ENCODE peak calls at places on chromosomes 13 and 19, in six cellular contexts. One of them, this sample, is unnamed.

GRCh38 chr13:74907788-74908187 is 574.2 kb downstream of the TBC1D4 start:
- DNase-seq in left lung: no peak
- DNase-seq in lower lobe of right lung: no peak
- DNase-seq in suprapubic skin: no peak
- DNase-seq in ovary: no peak
- DNase-seq in mammary epithelial cell: no peak
- DNase-seq in this sample: no peak

GRCh38 chr13:103157034-103157433 is 90.8 kb upstream of the SLC10A2 start:
- DNase-seq in suprapubic skin: no peak
- DNase-seq in mammary epithelial cell: peak; percentile 89
- DNase-seq in ovary: no peak
- DNase-seq in lower lobe of right lung: no peak
- DNase-seq in left lung: no peak
- DNase-seq in this sample: no peak

GRCh38 chr13:33087091-33087490 is 70.9 kb downstream of the KL start:
- DNase-seq in mammary epithelial cell: no peak
- DNase-seq in suprapubic skin: no peak
- DNase-seq in ovary: no peak
- DNase-seq in lower lobe of right lung: no peak
- DNase-seq in left lung: no peak
- DNase-seq in this sample: no peak

GRCh38 chr19:15300533-15301194 is 31.7 kb downstream of the BRD4 start:
- DNase-seq in ovary: no peak
- DNase-seq in left lung: no peak
- DNase-seq in mammary epithelial cell: no peak
- DNase-seq in suprapubic skin: no peak
- DNase-seq in lower lobe of right lung: no peak
- DNase-seq in this sample: no peak

GRCh38 chr13:30577381-30577780 is 40.3 kb upstream of the USPL1 start:
- DNase-seq in suprapubic skin: no peak
- DNase-seq in mammary epithelial cell: peak; percentile 98
- DNase-seq in left lung: peak; percentile 45
- DNase-seq in lower lobe of right lung: no peak
- DNase-seq in ovary: no peak
- DNase-seq in this sample: no peak

GRCh38 chr13:100497394-100497793 is 91.2 kb downstream of the GGACT start:
- DNase-seq in lower lobe of right lung: no peak
- DNase-seq in suprapubic skin: no peak
- DNase-seq in ovary: no peak
- DNase-seq in left lung: no peak
- DNase-seq in mammary epithelial cell: no peak
- DNase-seq in this sample: no peak

GRCh38 chr13:71659427-71659826 is 207.6 kb downstream of the DACH1 start:
- DNase-seq in mammary epithelial cell: no peak
- DNase-seq in lower lobe of right lung: no peak
- DNase-seq in suprapubic skin: no peak
- DNase-seq in ovary: no peak
- DNase-seq in left lung: no peak
- DNase-seq in this sample: no peak

GRCh38 chr13:71866173-71867091 is 572 bp downstream of the DACH1 start:
- DNase-seq in lower lobe of right lung: peak; percentile 63
- DNase-seq in left lung: no peak
- DNase-seq in mammary epithelial cell: peak; percentile 1
- DNase-seq in ovary: no peak
- DNase-seq in suprapubic skin: peak; percentile 74
- DNase-seq in this sample: peak; percentile 50

GRCh38 chr19:18385675-18386542 is at the start of gene GDF15:
- DNase-seq in mammary epithelial cell: peak; percentile 69
- DNase-seq in left lung: peak; percentile 91
- DNase-seq in lower lobe of right lung: peak; percentile 88
- DNase-seq in suprapubic skin: peak; percentile 87
- DNase-seq in ovary: peak; percentile 48
- DNase-seq in this sample: peak; percentile 95

GRCh38 chr19:18594096-18594823 is 5.7 kb downstream of the REX1BD start:
- DNase-seq in left lung: peak; percentile 72
- DNase-seq in lower lobe of right lung: peak; percentile 76
- DNase-seq in ovary: peak; percentile 85
- DNase-seq in mammary epithelial cell: peak; percentile 62
- DNase-seq in suprapubic skin: no peak
- DNase-seq in this sample: peak; percentile 87

GRCh38 chr19:37217533-37217854 is 520 bp upstream of the ZNF383 start:
- DNase-seq in mammary epithelial cell: no peak
- DNase-seq in left lung: no peak
- DNase-seq in suprapubic skin: no peak
- DNase-seq in lower lobe of right lung: no peak
- DNase-seq in ovary: no peak
- DNase-seq in this sample: no peak

GRCh38 chr13:43339843-43340550 is 316.6 kb downstream of the DNAJC15 start:
- DNase-seq in mammary epithelial cell: no peak
- DNase-seq in left lung: no peak
- DNase-seq in ovary: no peak
- DNase-seq in suprapubic skin: no peak
- DNase-seq in lower lobe of right lung: no peak
- DNase-seq in this sample: no peak

GRCh38 chr19:1296575-1297271 is 11.1 kb downstream of the EFNA2 start:
- DNase-seq in mammary epithelial cell: no peak
- DNase-seq in ovary: no peak
- DNase-seq in suprapubic skin: no peak
- DNase-seq in lower lobe of right lung: no peak
- DNase-seq in left lung: no peak
- DNase-seq in this sample: no peak

GRCh38 chr13:105346141-105346766 is 1189.2 kb downstream of the EFNB2 start:
- DNase-seq in lower lobe of right lung: no peak
- DNase-seq in suprapubic skin: no peak
- DNase-seq in mammary epithelial cell: peak; percentile 69
- DNase-seq in ovary: no peak
- DNase-seq in left lung: no peak
- DNase-seq in this sample: no peak

GRCh38 chr19:50817941-50818858 is 5.4 kb downstream of the KLK1 start:
- DNase-seq in ovary: no peak
- DNase-seq in lower lobe of right lung: peak; percentile 68
- DNase-seq in suprapubic skin: no peak
- DNase-seq in mammary epithelial cell: no peak
- DNase-seq in left lung: no peak
- DNase-seq in this sample: peak; percentile 94

GRCh38 chr19:53981408-53981998 is 9.9 kb upstream of the CACNG6 start:
- DNase-seq in left lung: no peak
- DNase-seq in lower lobe of right lung: no peak
- DNase-seq in mammary epithelial cell: no peak
- DNase-seq in ovary: no peak
- DNase-seq in suprapubic skin: no peak
- DNase-seq in this sample: no peak

GRCh38 chr13:110433014-110433413 is 125.9 kb downstream of the COL4A2 start:
- DNase-seq in lower lobe of right lung: no peak
- DNase-seq in suprapubic skin: no peak
- DNase-seq in left lung: no peak
- DNase-seq in ovary: no peak
- DNase-seq in mammary epithelial cell: no peak
- DNase-seq in this sample: no peak

DNA sequence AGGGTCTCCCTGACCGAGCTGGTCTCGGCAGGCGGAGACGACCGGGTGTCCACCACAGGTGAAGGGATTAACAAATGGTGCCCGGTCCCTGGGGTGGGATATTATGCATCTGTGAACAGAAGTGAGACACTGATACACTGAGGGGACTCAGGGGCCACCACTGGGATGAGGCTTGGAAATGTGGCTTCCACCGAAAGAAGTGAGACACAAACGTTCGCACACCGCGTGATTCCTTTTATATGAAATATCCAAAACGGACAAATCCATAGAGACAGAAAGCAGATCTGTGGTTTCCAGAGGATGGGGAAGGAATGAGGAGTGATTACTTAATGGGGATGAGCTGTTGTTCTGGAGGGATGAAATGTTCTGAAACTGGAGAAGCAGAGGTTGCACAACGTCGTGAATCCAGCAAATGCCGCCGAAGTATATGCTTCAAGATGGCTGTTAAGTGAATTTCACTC is 47.5 kb downstream of the C13orf46 start:
- DNase-seq in left lung: no peak
- DNase-seq in ovary: no peak
- DNase-seq in lower lobe of right lung: no peak
- DNase-seq in suprapubic skin: peak; percentile 80
- DNase-seq in mammary epithelial cell: no peak
- DNase-seq in this sample: no peak
- H3K27ac ChIP-seq in left lung: no peak overlapping the region
- H3K27ac ChIP-seq in ovary: no peak overlapping the region
- H3K27ac ChIP-seq in lower lobe of right lung: no peak overlapping the region
- H3K27ac ChIP-seq in suprapubic skin: peak overlapping the region; percentile 58
- H3K27ac ChIP-seq in mammary epithelial cell: no peak overlapping the region
- H3K27ac ChIP-seq in this sample: no peak overlapping the region

DNA sequence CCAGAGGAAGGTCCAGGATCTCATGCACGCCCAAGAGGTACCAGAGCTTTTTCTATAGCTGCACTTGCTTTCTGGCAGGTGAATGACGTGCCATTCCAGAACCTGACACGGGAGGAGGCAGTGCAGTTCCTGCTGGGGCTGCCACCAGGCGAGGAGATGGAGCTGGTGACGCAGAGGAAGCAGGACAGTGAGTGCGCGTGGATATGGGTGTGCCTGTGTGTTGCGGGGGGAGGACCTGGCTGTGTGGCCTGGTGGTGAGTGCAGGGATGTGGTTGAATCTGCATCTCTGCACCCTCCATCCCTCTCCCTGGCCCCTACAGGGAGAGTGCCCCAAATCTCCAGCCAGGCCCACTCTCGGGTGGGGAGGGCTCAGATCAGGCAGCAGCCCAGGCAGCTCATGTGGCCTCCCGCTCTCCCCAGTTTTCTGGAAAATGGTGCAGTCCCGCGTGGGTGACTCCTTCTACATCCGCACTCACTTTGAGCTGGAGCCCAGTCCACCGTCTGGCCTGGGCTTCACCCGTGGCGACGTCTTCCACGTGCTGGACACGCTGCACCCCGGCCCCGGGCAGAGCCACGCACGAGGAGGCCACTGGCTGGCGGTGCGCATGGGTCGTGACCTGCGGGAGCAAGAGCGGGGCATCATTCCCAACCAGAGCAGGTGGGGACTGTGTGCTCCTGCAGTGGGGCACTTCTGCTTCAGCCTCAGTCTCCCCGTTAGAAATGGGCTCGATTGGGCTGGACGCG is 22.8 kb downstream of the APBA3 start:
- DNase-seq in ovary: no peak
- DNase-seq in lower lobe of right lung: no peak
- DNase-seq in suprapubic skin: no peak
- DNase-seq in mammary epithelial cell: no peak
- DNase-seq in left lung: no peak
- DNase-seq in this sample: no peak
- TF ChIP-seq CTCF in ovary: no peak
- TF ChIP-seq CTCF in lower lobe of right lung: no peak
- TF ChIP-seq CTCF in suprapubic skin: no peak
- TF ChIP-seq CTCF in mammary epithelial cell: no peak
- TF ChIP-seq CTCF in left lung: no peak
- TF ChIP-seq CTCF in this sample: no peak

GRCh38 chr19:7931221-7932061 is 5.5 kb upstream of the CTXN1 start:
- DNase-seq in lower lobe of right lung: peak; percentile 43
- DNase-seq in suprapubic skin: no peak
- DNase-seq in mammary epithelial cell: no peak
- DNase-seq in ovary: peak; percentile 27
- DNase-seq in left lung: peak; percentile 31
- DNase-seq in this sample: no peak

GRCh38 chr19:7932276-7932929 is 6.5 kb upstream of the CTXN1 start:
- DNase-seq in mammary epithelial cell: no peak
- DNase-seq in left lung: peak; percentile 26
- DNase-seq in ovary: peak; percentile 26
- DNase-seq in suprapubic skin: no peak
- DNase-seq in lower lobe of right lung: no peak
- DNase-seq in this sample: no peak

GRCh38 chr19:7928741-7929701 is 3.1 kb upstream of the CTXN1 start:
- DNase-seq in ovary: peak; percentile 83
- DNase-seq in left lung: peak; percentile 42
- DNase-seq in lower lobe of right lung: peak; percentile 61
- DNase-seq in mammary epithelial cell: peak; percentile 82
- DNase-seq in suprapubic skin: peak; percentile 79
- DNase-seq in this sample: peak; percentile 55

GRCh38 chr19:7932930-7933300 is 7.0 kb upstream of the CTXN1 start:
- DNase-seq in mammary epithelial cell: no peak
- DNase-seq in suprapubic skin: no peak
- DNase-seq in ovary: no peak
- DNase-seq in left lung: no peak
- DNase-seq in lower lobe of right lung: no peak
- DNase-seq in this sample: no peak

GRCh38 chr19:7930765-7931164 is 4.8 kb upstream of the CTXN1 start:
- DNase-seq in lower lobe of right lung: no peak
- DNase-seq in left lung: peak; percentile 30
- DNase-seq in ovary: no peak
- DNase-seq in suprapubic skin: no peak
- DNase-seq in mammary epithelial cell: no peak
- DNase-seq in this sample: no peak
- H3K27ac ChIP-seq in lower lobe of right lung: no peak overlapping the region
- H3K27ac ChIP-seq in left lung: no peak overlapping the region
- H3K27ac ChIP-seq in ovary: peak overlapping the region; percentile 35
- H3K27ac ChIP-seq in suprapubic skin: no peak overlapping the region
- H3K27ac ChIP-seq in mammary epithelial cell: no peak overlapping the region
- H3K27ac ChIP-seq in this sample: no peak overlapping the region

GRCh38 chr13:23020246-23020843 is 160.4 kb upstream of the SGCG start:
- DNase-seq in lower lobe of right lung: no peak
- DNase-seq in left lung: no peak
- DNase-seq in ovary: peak; percentile 51
- DNase-seq in mammary epithelial cell: peak; percentile 29
- DNase-seq in suprapubic skin: no peak
- DNase-seq in this sample: no peak
- TF ChIP-seq CTCF in lower lobe of right lung: peak; percentile 77
- TF ChIP-seq CTCF in left lung: peak; percentile 82
- TF ChIP-seq CTCF in ovary: peak; percentile 46
- TF ChIP-seq CTCF in mammary epithelial cell: peak; percentile 61
- TF ChIP-seq CTCF in suprapubic skin: peak; percentile 78
- TF ChIP-seq CTCF in this sample: peak; percentile 83

DNA sequence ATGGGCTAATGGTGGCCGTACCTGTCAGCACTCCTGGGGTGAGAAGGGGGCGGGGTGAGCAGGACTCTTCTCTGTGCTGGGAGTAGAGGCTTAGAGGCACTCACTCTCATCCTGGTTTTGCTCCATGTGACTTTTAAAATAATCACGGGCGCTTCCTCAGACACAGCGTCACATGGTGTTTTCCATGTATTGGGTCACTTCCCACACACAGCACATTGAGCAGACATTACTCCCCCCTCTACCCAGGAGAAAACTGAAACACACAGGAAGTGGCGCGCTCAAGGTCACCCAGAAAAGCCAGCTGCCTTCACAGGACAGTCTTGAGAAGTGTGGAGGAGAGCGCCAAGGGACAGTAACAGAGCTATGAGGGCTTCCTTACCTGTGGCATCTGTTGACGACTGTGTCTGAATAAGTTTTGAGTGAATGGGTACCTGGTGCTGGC is 23.2 kb downstream of the SPATA13 start:
- DNase-seq in suprapubic skin: no peak
- DNase-seq in left lung: no peak
- DNase-seq in lower lobe of right lung: no peak
- DNase-seq in mammary epithelial cell: no peak
- DNase-seq in ovary: peak; percentile 64
- DNase-seq in this sample: peak; percentile 62
- H3K27ac ChIP-seq in suprapubic skin: no peak overlapping the region
- H3K27ac ChIP-seq in left lung: no peak overlapping the region
- H3K27ac ChIP-seq in lower lobe of right lung: no peak overlapping the region
- H3K27ac ChIP-seq in mammary epithelial cell: no peak overlapping the region
- H3K27ac ChIP-seq in ovary: peak overlapping the region; percentile 68
- H3K27ac ChIP-seq in this sample: peak overlapping the region; percentile 99